ENCODE peak calls at places on chromosomes 13 and 19, in six cellular contexts. A is nephron progenitor cell; B is brain microvascular endothelial cell; T is stimulated activated CD4-positive, alpha-beta T cell treated with anti-CD3 and anti-CD28 coated beads, TNF-alpha, amount 100 ng/mL, for 48 hours; M is DMS79; N is activated CD4-positive, alpha-beta T cell treated with anti-CD3 and anti-CD28 coated beads for 24 hours. X is an unnamed sample.
A peak's percentile ranks its signal among the peaks of the same experiment; 100 is the strongest.

GRCh38 chr19:35142531-35143230 is 374 bp upstream of the FXYD7 start:
- DNase-seq in A (peak; percentile 81), B (no peak), T (no peak), M (no peak), N (peak; percentile 52), X (no peak)

GRCh38 chr19:41323430-41324125 is 13.6 kb downstream of the CCDC97 start:
- DNase-seq in A (peak; percentile 69), B (peak; percentile 97), T (no peak), M (no peak), N (no peak), X (no peak)

GRCh38 chr19:46607441-46607841 is 6.3 kb downstream of the CALM3 start:
- DNase-seq in A (no peak), B (no peak), T (no peak), M (no peak), N (no peak), X (no peak)

GRCh38 chr19:1767464-1767933 is 14.2 kb downstream of the ONECUT3 start:
- DNase-seq in A (peak; percentile 84), B (no peak), T (no peak), M (no peak), N (peak; percentile 44), X (no peak)

GRCh38 chr19:32537626-32538025 is 43.4 kb upstream of the PDCD5 start:
- DNase-seq in A (no peak), B (no peak), T (no peak), M (peak; percentile 2), N (no peak), X (no peak)

GRCh38 chr13:43981091-43981490 is 101.4 kb downstream of the LACC1 start:
- DNase-seq in A (no peak), B (no peak), T (no peak), M (no peak), N (no peak), X (no peak)

GRCh38 chr13:100944791-100945345 is 270.3 kb upstream of the TMTC4 start:
- DNase-seq in A (no peak), B (no peak), T (no peak), M (no peak), N (no peak), X (no peak)

GRCh38 chr19:49676136-49676689 is 858 bp upstream of the PRMT1 start:
- DNase-seq in A (peak; percentile 80), B (peak; percentile 85), T (peak; percentile 73), M (peak; percentile 61), N (peak; percentile 36), X (peak; percentile 97)

GRCh38 chr13:67438465-67438864 is 208.3 kb upstream of the PCDH9 start:
- DNase-seq in A (no peak), B (no peak), T (no peak), M (no peak), N (no peak), X (no peak)

GRCh38 chr19:24054044-24054935 is 32.7 kb upstream of the ZNF254 start:
- DNase-seq in A (no peak), B (peak; percentile 83), T (no peak), M (no peak), N (no peak), X (peak; percentile 24)

GRCh38 chr13:59360108-59360507 is 803.6 kb downstream of the DIAPH3 start:
- DNase-seq in A (no peak), B (no peak), T (no peak), M (no peak), N (no peak), X (no peak)